ENCODE peak calls at places on chromosomes 2 and 18, in four cellular contexts. I is esophagus squamous epithelium; N is effector CD4-positive, alpha-beta T cell; Q is left ventricle myocardium inferior. C is an unnamed sample.

GRCh38 chr18:76209597-76209996 is 285.4 kb downstream of the ZNF516 start:
- DNase-seq in N (no peak), I (no peak), Q (no peak), C (no peak)

GRCh38 chr2:140975237-140975636 is 1155.6 kb downstream of the LRP1B start:
- DNase-seq in Q (no peak), N (no peak), I (no peak), C (peak)

GRCh38 chr18:79583984-79584401 is 95.6 kb upstream of the CTDP1 start:
- DNase-seq in N (no peak), Q (peak), I (no peak), C (no peak)

GRCh38 chr18:36294031-36294430 is 3.5 kb upstream of the FHOD3 start:
- DNase-seq in I (no peak), Q (no peak), N (no peak), C (no peak)

GRCh38 chr18:63787673-63788072 is 12.5 kb downstream of the SERPINB7 start:
- DNase-seq in I (no peak), N (no peak), Q (no peak), C (no peak)

GRCh38 chr2:68790600-68790999 is 56.0 kb downstream of the ARHGAP25 start:
- DNase-seq in Q (no peak), N (no peak), I (no peak), C (no peak)

GRCh38 chr2:227439214-227439613 is 32.7 kb upstream of the AGFG1 start:
- DNase-seq in Q (no peak), I (no peak), N (no peak), C (no peak)

GRCh38 chr2:109612991-109613921 is 510 bp downstream of the SEPTIN10 start:
- DNase-seq in Q (peak), N (no peak), I (no peak), C (no peak)

GRCh38 chr2:230872968-230873669 is 8.4 kb downstream of the ITM2C start:
- DNase-seq in N (no peak), Q (no peak), I (no peak), C (no peak)

GRCh38 chr2:167292430-167293171 is 404.3 kb downstream of the XIRP2 start:
- DNase-seq in N (no peak), I (no peak), Q (peak), C (no peak)

GRCh38 chr2:67013821-67014220 is 383.3 kb upstream of the ETAA1 start:
- DNase-seq in N (no peak), I (no peak), Q (no peak), C (no peak)

GRCh38 chr2:222281495-222281894 is 17.3 kb downstream of the PAX3 start:
- DNase-seq in Q (no peak), I (no peak), N (no peak), C (no peak)

C was measured in SIG-M5.